ENCODE peak calls at places on chromosomes 12 and 14, in six cellular contexts. N, K, X, B, Z and I are unnamed samples. For H3K27me3, the result is how much of the 10 kb centered on the place peaks cover.

GRCh38 chr12:13980548-13981295 is 680 bp downstream of the GRIN2B start:
- DNase-seq in N (no peak), Z (no peak), B (no peak), X (no peak), K (no peak), I (peak)

GRCh38 chr14:35535794-35536112 is 1.8 kb downstream of the INSM2 start:
- DNase-seq in K (no peak), Z (no peak), B (no peak), N (no peak), X (no peak), I (no peak)

GRCh38 chr12:42469355-42470006 is 120.1 kb downstream of the PRICKLE1 start:
- DNase-seq in Z (no peak), K (no peak), X (no peak), N (no peak), B (no peak), I (no peak)

GRCh38 chr14:20460458-20461229 is 590 bp downstream of the PIP4P1 start:
- DNase-seq in B (peak), N (peak), X (no peak), K (no peak), Z (peak), I (no peak)

GRCh38 chr12:51847830-51848727 is at the start of gene FIGNL2:
- DNase-seq in B (no peak), K (no peak), N (no peak), X (no peak), Z (no peak), I (no peak)

GRCh38 chr12:74890237-74890599 is 319.4 kb downstream of the KCNC2 start:
- DNase-seq in K (no peak), B (no peak), Z (no peak), X (no peak), N (no peak), I (no peak)

GRCh38 chr12:38886064-38886463 is 19.3 kb downstream of the CPNE8 start:
- DNase-seq in K (no peak), B (peak), X (no peak), N (no peak), Z (no peak), I (no peak)

GRCh38 chr14:100714205-100714781 is 12.4 kb upstream of the DLK1 start:
- DNase-seq in X (no peak), K (no peak), N (no peak), Z (no peak), B (no peak), I (no peak)

GRCh38 chr14:104001003-104001402 is 58.7 kb upstream of the RD3L start:
- DNase-seq in X (no peak), N (no peak), Z (no peak), B (no peak), K (no peak), I (no peak)

GRCh38 chr12:132251310-132251709 is 78.1 kb downstream of the GALNT9 start:
- DNase-seq in K (no peak), N (no peak), Z (no peak), B (no peak), X (no peak), I (no peak)

GRCh38 chr14:87153901-87154300 is 839.1 kb downstream of the GALC start:
- DNase-seq in B (no peak), N (no peak), K (no peak), Z (no peak), X (no peak), I (no peak)

GRCh38 chr12:53664191-53664590 is 11.7 kb downstream of the ATP5MC2 start:
- DNase-seq in B (no peak), Z (no peak), X (no peak), N (no peak), K (no peak), I (no peak)

GRCh38 chr12:121331268-121331667 is 20.9 kb downstream of the ANAPC5 start:
- DNase-seq in B (no peak), N (no peak), Z (no peak), K (no peak), X (no peak), I (no peak)

GRCh38 chr12:18643673-18644072 is 94.1 kb downstream of the PLCZ1 start:
- DNase-seq in Z (no peak), X (no peak), B (peak), N (no peak), K (no peak), I (no peak)

GRCh38 chr14:77250927-77251326 is 20.1 kb downstream of the NGB start:
- DNase-seq in K (no peak), Z (no peak), X (no peak), B (no peak), N (no peak), I (no peak)

GRCh38 chr14:50475460-50475859 is 56.9 kb downstream of the MAP4K5 start:
- DNase-seq in K (no peak), Z (no peak), X (no peak), B (no peak), N (no peak), I (no peak)

GRCh38 chr14:101103321-101103901 is 199.9 kb upstream of the RTL1 start:
- DNase-seq in Z (peak), B (peak), X (no peak), N (peak), K (no peak), I (no peak)

GRCh38 chr14:50342211-50343080 is 30.3 kb downstream of the DMAC2L start:
- DNase-seq in X (no peak), K (no peak), B (peak), N (no peak), Z (no peak), I (peak)

GRCh38 chr12:6769003-6769389 is 2.8 kb downstream of the PTMS start:
- DNase-seq in K (no peak), Z (no peak), N (no peak), B (peak), X (no peak), I (no peak)

GRCh38 chr14:89402363-89402762 is 14.7 kb downstream of the FOXN3 start:
- DNase-seq in K (no peak), B (no peak), N (no peak), X (no peak), Z (no peak), I (no peak)

GRCh38 chr12:6084261-6084968 is 40.1 kb downstream of the VWF start:
- DNase-seq in K (no peak), B (no peak), X (peak), N (no peak), Z (no peak), I (no peak)

GRCh38 chr12:30391766-30392366 is 303.8 kb downstream of the IPO8 start:
- DNase-seq in Z (no peak), X (no peak), K (no peak), N (no peak), B (no peak), I (no peak)

GRCh38 chr14:83379371-83379770 is 1845.7 kb upstream of the SEL1L start:
- DNase-seq in B (no peak), Z (no peak), N (no peak), X (no peak), K (no peak), I (no peak)

GRCh38 chr14:64235652-64236640 is 58.2 kb downstream of the ESR2 start:
- DNase-seq in X (no peak), K (no peak), Z (no peak), N (no peak), B (no peak), I (no peak)

GRCh38 chr14:33432407-33433023 is 493.8 kb downstream of the NPAS3 start:
- DNase-seq in K (no peak), X (no peak), B (no peak), Z (peak), N (no peak), I (peak)

GRCh38 chr14:56143025-56143424 is 24.8 kb downstream of the PELI2 start:
- DNase-seq in B (no peak), N (no peak), K (no peak), X (no peak), Z (no peak), I (no peak)

GRCh38 chr12:48671231-48671856 is 10.7 kb downstream of the KANSL2 start:
- DNase-seq in B (no peak), X (no peak), Z (no peak), N (no peak), K (no peak), I (no peak)

GRCh38 chr12:132827763-132828703 is 636 bp downstream of the GOLGA3 start:
- DNase-seq in X (peak), N (peak), Z (peak), K (no peak), B (no peak), I (no peak)

DNA sequence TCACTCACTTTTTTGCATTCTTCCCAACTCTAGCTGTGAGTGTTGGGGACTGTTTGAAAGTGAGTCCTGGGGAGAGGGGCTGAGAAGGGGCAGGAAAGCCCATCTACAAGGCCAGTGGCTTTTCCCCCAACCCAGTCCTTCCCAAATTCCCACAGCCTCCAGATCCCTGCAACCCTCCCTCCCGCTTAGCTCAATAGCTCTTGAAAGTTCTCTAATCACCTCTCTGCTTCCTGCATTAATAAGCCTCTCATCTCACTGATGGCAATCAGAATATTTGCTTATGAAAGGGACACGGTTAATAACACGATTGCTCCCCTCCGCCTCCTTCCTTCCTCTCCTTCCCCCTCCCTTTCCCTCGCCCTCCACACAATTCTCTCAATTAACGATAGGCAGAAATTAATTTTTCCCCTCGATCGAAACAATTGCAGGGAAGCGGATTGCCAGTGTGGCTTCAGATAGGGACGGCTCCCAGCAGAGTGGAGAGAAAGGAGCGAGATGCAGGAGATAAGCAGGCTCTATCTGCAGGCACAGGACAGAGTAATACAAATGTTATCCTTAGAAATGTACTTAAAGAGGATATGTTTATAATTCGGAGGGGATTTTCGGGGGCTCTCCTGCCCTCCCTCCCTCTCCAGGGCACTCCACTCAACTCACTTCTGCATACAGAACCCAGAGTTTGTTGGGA is 15.1 kb upstream of the GPATCH2L start:
- DNase-seq in Z (no peak), K (no peak), X (no peak), N (no peak), B (no peak), I (no peak)
- H3K27me3 ChIP-seq in Z (under half), K (under half), X (under half), N (half or more), B (under half), I (half or more)

DNA sequence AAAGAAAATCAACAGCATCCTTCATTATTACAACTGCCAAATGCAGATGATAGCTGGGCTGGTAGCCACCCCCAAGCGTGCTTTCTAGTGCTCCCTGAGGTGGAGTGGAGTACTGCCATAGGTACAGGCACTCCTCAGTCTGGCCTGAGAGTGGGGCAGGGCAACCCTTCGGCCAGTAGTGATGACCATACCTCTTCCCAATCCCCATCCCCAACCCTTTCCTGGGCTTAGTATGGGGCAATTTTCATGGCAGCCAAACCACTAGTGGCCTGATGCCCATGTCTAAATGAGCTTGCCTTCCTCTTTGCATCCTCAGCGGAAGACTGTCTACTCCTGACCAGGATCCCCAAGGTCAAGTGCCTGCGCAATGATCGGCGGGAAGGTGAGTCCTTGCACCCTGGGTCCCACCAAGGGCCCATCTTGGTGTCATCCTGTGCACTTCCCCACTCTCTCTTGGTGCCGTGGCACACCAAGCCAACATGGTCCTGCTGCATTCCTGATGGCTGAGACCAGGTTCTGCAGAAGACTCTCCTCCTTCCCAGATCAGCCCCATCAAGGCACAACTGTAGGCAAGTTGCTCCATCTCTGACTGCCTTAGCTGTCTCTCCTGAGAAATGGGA is 65.8 kb downstream of the GALNT16 start:
- DNase-seq in N (peak), Z (no peak), X (no peak), K (no peak), B (no peak), I (no peak)
- TF ChIP-seq CTCF in N (no peak), Z (no peak), X (no peak), K (no peak), B (no peak), I (no peak)

DNA sequence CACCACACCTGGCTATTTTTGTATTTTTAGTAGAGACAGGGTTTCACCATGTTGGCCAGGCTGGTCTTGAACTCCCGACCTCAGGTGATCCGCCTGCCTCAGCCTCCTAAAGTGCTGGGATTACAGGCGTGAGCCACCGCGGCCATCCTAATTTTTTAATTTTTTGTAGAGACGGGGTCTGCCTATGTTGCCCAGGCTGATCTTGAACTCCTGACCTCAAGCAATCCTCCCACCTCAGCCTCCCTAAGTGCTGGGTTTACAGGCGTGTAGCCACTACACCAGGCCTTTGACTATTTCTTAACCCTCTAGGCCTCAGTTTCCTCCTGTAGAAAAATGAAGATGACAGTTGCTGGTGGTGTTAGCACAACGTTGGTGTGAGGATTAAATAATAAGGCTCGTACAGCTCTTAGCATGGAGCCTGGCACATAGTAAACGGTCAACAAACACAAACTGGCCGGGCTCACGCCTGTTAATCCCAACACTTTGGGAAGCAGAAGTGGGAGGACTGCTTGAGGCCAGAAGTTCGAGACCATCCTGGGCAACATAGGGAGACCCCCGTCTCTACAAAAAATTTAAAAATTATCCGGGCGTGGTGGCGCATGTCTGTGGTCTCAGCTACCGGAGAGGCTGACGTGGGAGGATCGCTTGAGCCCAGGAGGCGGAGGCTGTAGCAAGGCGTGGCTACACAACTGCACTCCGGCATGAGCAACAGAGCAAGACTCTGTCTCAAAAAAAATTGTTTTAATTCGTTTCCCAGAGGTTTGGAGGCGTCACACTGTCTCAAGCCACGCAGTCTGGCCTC is 979 bp downstream of the DDX54 start:
- DNase-seq in Z (no peak), K (no peak), X (no peak), N (no peak), B (no peak), I (no peak)
- H3K27ac ChIP-seq in Z (peak), K (peak), X (peak), N (peak), B (peak), I (no peak)

DNA sequence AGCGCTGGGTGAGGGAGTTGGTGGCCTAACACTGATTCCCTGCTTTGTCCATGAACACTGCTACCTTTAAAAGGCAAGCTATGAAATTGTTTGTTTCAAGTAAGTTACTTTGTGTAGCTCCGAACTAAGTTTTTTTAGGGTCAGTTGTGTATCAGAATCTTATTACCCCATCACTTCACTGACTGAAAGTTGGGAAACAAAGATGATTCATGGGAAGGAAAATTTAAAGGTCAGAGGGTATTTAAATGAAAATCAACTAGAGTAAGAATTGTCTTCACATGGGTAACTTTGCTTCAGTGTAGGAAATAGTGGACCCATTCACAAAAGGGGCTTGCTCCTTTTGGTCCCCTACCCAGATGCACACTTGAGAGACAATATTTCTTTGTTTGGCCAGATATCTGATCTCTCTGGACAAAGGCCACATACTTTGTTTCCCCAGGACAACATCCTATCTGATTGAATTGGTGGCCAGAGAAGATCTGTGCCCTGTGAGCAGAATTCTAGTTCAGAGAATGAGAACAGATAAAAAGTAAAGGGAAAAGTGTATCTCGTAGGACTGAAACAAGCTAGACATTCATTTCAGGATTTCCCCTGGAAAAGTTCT is 53.5 kb downstream of the RAB35 start:
- DNase-seq in N (no peak), B (no peak), Z (no peak), X (no peak), K (no peak), I (no peak)
- H3K27me3 ChIP-seq in N (under half), B (under half), Z (under half), X (under half), K (under half), I (under half)

GRCh38 chr14:68250950-68251765 is 431.6 kb downstream of the RAD51B start:
- DNase-seq in K (no peak), N (no peak), Z (no peak), X (no peak), B (no peak), I (no peak)
- TF ChIP-seq CTCF in K (no peak), N (no peak), Z (no peak), X (no peak), B (no peak), I (no peak)

GRCh38 chr12:12645485-12645884 is 33.8 kb downstream of the CREBL2 start:
- DNase-seq in K (no peak), Z (no peak), B (no peak), X (no peak), N (no peak), I (no peak)

GRCh38 chr12:12642916-12643315 is 31.2 kb downstream of the CREBL2 start:
- DNase-seq in B (no peak), Z (no peak), X (no peak), K (no peak), N (no peak), I (no peak)

GRCh38 chr12:12648951-12649650 is 37.4 kb downstream of the CREBL2 start:
- DNase-seq in B (no peak), N (no peak), X (no peak), K (no peak), Z (no peak), I (no peak)

GRCh38 chr12:12648284-12648683 is 36.6 kb downstream of the CREBL2 start:
- DNase-seq in N (no peak), B (no peak), K (no peak), Z (no peak), X (no peak), I (no peak)

DNA sequence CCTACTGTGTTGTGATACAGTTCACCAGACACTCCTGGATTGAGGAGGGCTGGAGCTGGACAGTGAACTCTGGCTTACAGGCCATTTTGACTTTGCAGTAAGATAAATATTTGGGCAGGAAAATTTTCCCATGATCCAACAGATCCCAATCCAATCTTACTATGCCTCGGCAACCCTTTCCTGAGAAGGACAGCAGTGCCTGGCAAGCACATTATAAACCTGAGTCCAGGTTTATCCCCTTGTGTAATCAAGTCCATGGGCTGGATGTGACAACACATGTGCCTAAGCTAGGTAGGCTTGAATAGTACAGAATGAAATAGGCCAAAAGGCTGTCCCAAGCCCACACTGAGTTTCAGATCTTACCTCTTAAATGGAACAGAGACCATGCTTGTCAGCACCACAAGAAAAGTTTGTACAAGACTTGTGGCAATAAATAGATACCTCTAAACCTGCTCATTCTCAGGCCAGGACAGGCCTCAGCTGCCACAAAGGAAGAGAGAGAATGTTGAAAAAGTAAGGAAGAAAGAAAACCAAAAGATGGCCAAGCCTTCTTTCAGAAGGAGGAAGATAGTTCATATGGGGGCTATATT is 34.9 kb downstream of the CREBL2 start:
- DNase-seq in Z (no peak), X (no peak), K (no peak), B (no peak), N (no peak), I (no peak)
- H3K27ac ChIP-seq in Z (no peak), X (no peak), K (no peak), B (no peak), N (no peak), I (no peak)